ENCODE peak calls at places on chromosome 3, in six cellular contexts. One of them, this sample, is unnamed.

GRCh38 chr3:64575211-64575844 is 112.5 kb downstream of the ADAMTS9 start:
- DNase-seq in stimulated activated CD8-positive, alpha-beta memory T cell treated with anti-CD3 and anti-CD28 coated beads, Interleukin-2, amount 100 ng/mL, for 48 hours: no peak
- DNase-seq in NCI-H1092 treated with DMSO at 0.1 percent for 48 hours: no peak
- DNase-seq in stromal cell of bone marrow: no peak
- DNase-seq in ELR: peak; percentile 29
- DNase-seq in effector memory CD8-positive, alpha-beta T cell: no peak
- DNase-seq in this sample: no peak

GRCh38 chr3:183653209-183654064 is 18.0 kb downstream of the KLHL24 start:
- DNase-seq in stimulated activated CD8-positive, alpha-beta memory T cell treated with anti-CD3 and anti-CD28 coated beads, Interleukin-2, amount 100 ng/mL, for 48 hours: no peak
- DNase-seq in NCI-H1092 treated with DMSO at 0.1 percent for 48 hours: no peak
- DNase-seq in stromal cell of bone marrow: no peak
- DNase-seq in ELR: no peak
- DNase-seq in effector memory CD8-positive, alpha-beta T cell: no peak
- DNase-seq in this sample: no peak

GRCh38 chr3:42700366-42701288 is 2.0 kb downstream of the HHATL start:
- DNase-seq in stimulated activated CD8-positive, alpha-beta memory T cell treated with anti-CD3 and anti-CD28 coated beads, Interleukin-2, amount 100 ng/mL, for 48 hours: no peak
- DNase-seq in NCI-H1092 treated with DMSO at 0.1 percent for 48 hours: no peak
- DNase-seq in stromal cell of bone marrow: no peak
- DNase-seq in ELR: no peak
- DNase-seq in effector memory CD8-positive, alpha-beta T cell: no peak
- DNase-seq in this sample: no peak

GRCh38 chr3:24522155-24522579 is 27.5 kb upstream of the THRB start:
- DNase-seq in stimulated activated CD8-positive, alpha-beta memory T cell treated with anti-CD3 and anti-CD28 coated beads, Interleukin-2, amount 100 ng/mL, for 48 hours: no peak
- DNase-seq in NCI-H1092 treated with DMSO at 0.1 percent for 48 hours: no peak
- DNase-seq in stromal cell of bone marrow: no peak
- DNase-seq in ELR: no peak
- DNase-seq in effector memory CD8-positive, alpha-beta T cell: no peak
- DNase-seq in this sample: peak; percentile 7

GRCh38 chr3:13368834-13369233 is 51.3 kb downstream of the NUP210 start:
- DNase-seq in stimulated activated CD8-positive, alpha-beta memory T cell treated with anti-CD3 and anti-CD28 coated beads, Interleukin-2, amount 100 ng/mL, for 48 hours: no peak
- DNase-seq in NCI-H1092 treated with DMSO at 0.1 percent for 48 hours: no peak
- DNase-seq in stromal cell of bone marrow: no peak
- DNase-seq in ELR: no peak
- DNase-seq in effector memory CD8-positive, alpha-beta T cell: no peak
- DNase-seq in this sample: no peak

GRCh38 chr3:179186426-179186825 is 38.3 kb downstream of the PIK3CA start:
- DNase-seq in stimulated activated CD8-positive, alpha-beta memory T cell treated with anti-CD3 and anti-CD28 coated beads, Interleukin-2, amount 100 ng/mL, for 48 hours: no peak
- DNase-seq in NCI-H1092 treated with DMSO at 0.1 percent for 48 hours: no peak
- DNase-seq in stromal cell of bone marrow: no peak
- DNase-seq in ELR: no peak
- DNase-seq in effector memory CD8-positive, alpha-beta T cell: no peak
- DNase-seq in this sample: no peak

GRCh38 chr3:66140106-66140505 is 80.7 kb upstream of the SLC25A26 start:
- DNase-seq in stimulated activated CD8-positive, alpha-beta memory T cell treated with anti-CD3 and anti-CD28 coated beads, Interleukin-2, amount 100 ng/mL, for 48 hours: no peak
- DNase-seq in NCI-H1092 treated with DMSO at 0.1 percent for 48 hours: no peak
- DNase-seq in stromal cell of bone marrow: no peak
- DNase-seq in ELR: peak; percentile 46
- DNase-seq in effector memory CD8-positive, alpha-beta T cell: no peak
- DNase-seq in this sample: no peak

GRCh38 chr3:13570391-13571194 is 21.7 kb downstream of the FBLN2 start:
- DNase-seq in stimulated activated CD8-positive, alpha-beta memory T cell treated with anti-CD3 and anti-CD28 coated beads, Interleukin-2, amount 100 ng/mL, for 48 hours: no peak
- DNase-seq in NCI-H1092 treated with DMSO at 0.1 percent for 48 hours: no peak
- DNase-seq in stromal cell of bone marrow: no peak
- DNase-seq in ELR: no peak
- DNase-seq in effector memory CD8-positive, alpha-beta T cell: no peak
- DNase-seq in this sample: no peak

GRCh38 chr3:31896643-31897433 is 84.2 kb downstream of the OSBPL10 start:
- DNase-seq in stimulated activated CD8-positive, alpha-beta memory T cell treated with anti-CD3 and anti-CD28 coated beads, Interleukin-2, amount 100 ng/mL, for 48 hours: no peak
- DNase-seq in NCI-H1092 treated with DMSO at 0.1 percent for 48 hours: no peak
- DNase-seq in stromal cell of bone marrow: no peak
- DNase-seq in ELR: no peak
- DNase-seq in effector memory CD8-positive, alpha-beta T cell: no peak
- DNase-seq in this sample: no peak

GRCh38 chr3:27454914-27455313 is 29.3 kb downstream of the SLC4A7 start:
- DNase-seq in stimulated activated CD8-positive, alpha-beta memory T cell treated with anti-CD3 and anti-CD28 coated beads, Interleukin-2, amount 100 ng/mL, for 48 hours: no peak
- DNase-seq in NCI-H1092 treated with DMSO at 0.1 percent for 48 hours: no peak
- DNase-seq in stromal cell of bone marrow: peak; percentile 18
- DNase-seq in ELR: no peak
- DNase-seq in effector memory CD8-positive, alpha-beta T cell: no peak
- DNase-seq in this sample: no peak

GRCh38 chr3:167861649-167862048 is 126.1 kb downstream of the SERPINI1 start:
- DNase-seq in stimulated activated CD8-positive, alpha-beta memory T cell treated with anti-CD3 and anti-CD28 coated beads, Interleukin-2, amount 100 ng/mL, for 48 hours: no peak
- DNase-seq in NCI-H1092 treated with DMSO at 0.1 percent for 48 hours: no peak
- DNase-seq in stromal cell of bone marrow: no peak
- DNase-seq in ELR: peak; percentile 32
- DNase-seq in effector memory CD8-positive, alpha-beta T cell: no peak
- DNase-seq in this sample: no peak

GRCh38 chr3:66402596-66403267 is 98.1 kb downstream of the LRIG1 start:
- DNase-seq in stimulated activated CD8-positive, alpha-beta memory T cell treated with anti-CD3 and anti-CD28 coated beads, Interleukin-2, amount 100 ng/mL, for 48 hours: no peak
- DNase-seq in NCI-H1092 treated with DMSO at 0.1 percent for 48 hours: no peak
- DNase-seq in stromal cell of bone marrow: no peak
- DNase-seq in ELR: no peak
- DNase-seq in effector memory CD8-positive, alpha-beta T cell: no peak
- DNase-seq in this sample: no peak

GRCh38 chr3:14458434-14459280 is 56.3 kb downstream of the SLC6A6 start:
- DNase-seq in stimulated activated CD8-positive, alpha-beta memory T cell treated with anti-CD3 and anti-CD28 coated beads, Interleukin-2, amount 100 ng/mL, for 48 hours: no peak
- DNase-seq in NCI-H1092 treated with DMSO at 0.1 percent for 48 hours: no peak
- DNase-seq in stromal cell of bone marrow: no peak
- DNase-seq in ELR: no peak
- DNase-seq in effector memory CD8-positive, alpha-beta T cell: no peak
- DNase-seq in this sample: no peak

GRCh38 chr3:94176886-94177285 is 114.0 kb downstream of the NSUN3 start:
- DNase-seq in stimulated activated CD8-positive, alpha-beta memory T cell treated with anti-CD3 and anti-CD28 coated beads, Interleukin-2, amount 100 ng/mL, for 48 hours: no peak
- DNase-seq in NCI-H1092 treated with DMSO at 0.1 percent for 48 hours: no peak
- DNase-seq in stromal cell of bone marrow: no peak
- DNase-seq in ELR: peak; percentile 20
- DNase-seq in effector memory CD8-positive, alpha-beta T cell: no peak
- DNase-seq in this sample: no peak

This sample was measured in naive B cell.